ENCODE peak calls at places on chromosome 22, in nine cellular contexts. Q is K562, H is mammary epithelial cell, J is PC-3, U is trophoblast cell, W is mesenchymal stem cell, B is GM23248, A is fibroblast of lung, P is IMR-90. K is an unnamed sample.

GRCh38 chr22:48945621-48946458 is 881.8 kb downstream of the BRD1 start:
- DNase-seq in W (no peak), B (no peak), H (no peak), Q (no peak), J (no peak), U (no peak), P (no peak), A (no peak), K (no peak)

GRCh38 chr22:48574776-48575566 is 1252.7 kb downstream of the BRD1 start:
- DNase-seq in P (no peak), W (no peak), J (no peak), Q (no peak), A (peak; percentile 54), H (peak; percentile 7), U (peak; percentile 1), B (peak; percentile 42), K (peak; percentile 4)

GRCh38 chr22:30423296-30423958 is 2.1 kb upstream of the MTFP1 start:
- DNase-seq in B (peak; percentile 81), J (no peak), H (peak; percentile 80), P (no peak), U (no peak), Q (peak; percentile 57), A (no peak), W (no peak), K (no peak)

GRCh38 chr22:44438056-44438455 is 60.0 kb downstream of the RTL6 start:
- DNase-seq in P (no peak), J (no peak), Q (no peak), B (no peak), U (no peak), W (no peak), A (no peak), H (no peak), K (no peak)

GRCh38 chr22:49023161-49023878 is 804.4 kb downstream of the BRD1 start:
- DNase-seq in W (no peak), H (no peak), P (no peak), U (no peak), A (no peak), B (no peak), J (no peak), Q (no peak), K (no peak)

GRCh38 chr22:39635719-39636118 is 65.2 kb downstream of the CACNA1I start:
- DNase-seq in A (no peak), U (no peak), P (peak; percentile 3), B (peak; percentile 21), J (no peak), Q (no peak), H (no peak), W (no peak), K (no peak)

GRCh38 chr22:31230871-31231621 is 18.9 kb downstream of the LIMK2 start:
- DNase-seq in H (peak; percentile 16), U (peak; percentile 65), W (peak; percentile 83), A (peak; percentile 48), Q (no peak), J (peak; percentile 42), P (peak; percentile 74), B (peak; percentile 74), K (peak; percentile 84)

GRCh38 chr22:50587407-50587806 is 4.8 kb upstream of the CHKB start:
- DNase-seq in Q (no peak), B (no peak), A (no peak), H (no peak), P (no peak), W (no peak), U (peak; percentile 49), J (no peak), K (no peak)

GRCh38 chr22:44497218-44497903 is 672 bp downstream of the RTL6 start:
- DNase-seq in B (peak; percentile 59), U (peak; percentile 18), P (peak; percentile 34), W (peak; percentile 11), Q (no peak), H (peak; percentile 3), J (no peak), A (peak; percentile 27), K (no peak)

GRCh38 chr22:25960375-25960774 is 208.9 kb upstream of the SEZ6L start:
- DNase-seq in U (no peak), J (no peak), W (no peak), B (no peak), Q (no peak), P (no peak), A (no peak), H (no peak), K (no peak)

GRCh38 chr22:17784776-17785175 is 10.5 kb upstream of the BID start:
- DNase-seq in P (no peak), B (no peak), Q (no peak), J (no peak), W (no peak), U (no peak), H (no peak), A (no peak), K (no peak)

GRCh38 chr22:17783773-17784480 is 9.7 kb upstream of the BID start:
- DNase-seq in B (no peak), U (no peak), P (no peak), W (no peak), Q (no peak), H (no peak), J (no peak), A (no peak), K (no peak)

GRCh38 chr22:17782158-17782557 is 7.9 kb upstream of the BID start:
- DNase-seq in U (no peak), Q (no peak), H (no peak), J (no peak), P (no peak), B (no peak), A (no peak), W (no peak), K (no peak)

GRCh38 chr22:17782621-17783020 is 8.4 kb upstream of the BID start:
- DNase-seq in B (no peak), P (no peak), U (no peak), Q (no peak), A (no peak), J (no peak), H (no peak), W (no peak), K (no peak)

DNA sequence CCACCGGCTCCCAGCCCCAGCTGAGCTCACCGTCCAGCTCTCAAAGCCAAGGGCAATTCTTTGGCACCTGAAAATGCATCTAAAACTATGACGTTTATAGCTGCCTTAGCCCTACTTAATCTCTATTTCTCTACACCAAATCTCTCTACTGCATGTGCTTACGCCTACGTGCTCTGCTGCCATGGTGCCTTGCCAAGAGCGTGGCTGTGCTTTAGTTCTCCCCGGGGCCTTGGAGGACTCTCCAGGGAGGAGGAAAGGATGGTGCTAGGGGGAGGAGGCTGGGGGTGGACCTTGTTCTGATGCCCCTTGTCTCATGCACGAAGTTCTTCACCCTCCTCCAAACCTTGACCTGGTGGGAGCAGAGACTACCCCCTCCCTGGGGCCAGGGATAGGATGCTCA is 9.0 kb upstream of the BID start:
- DNase-seq in W (no peak), B (no peak), P (no peak), H (no peak), A (no peak), U (no peak), Q (no peak), J (no peak), K (no peak)
- H3K4me1 ChIP-seq in W (peaks cover 34% of the 10 kb centered on the region), B (peaks cover 15% of the 10 kb centered on the region), P (peaks cover 14% of the 10 kb centered on the region), H (peaks cover 33% of the 10 kb centered on the region), A (peaks cover 3% of the 10 kb centered on the region), U (peaks cover 1% of the 10 kb centered on the region), Q (peaks cover 77% of the 10 kb centered on the region), J (peaks cover 10% of the 10 kb centered on the region), K (peaks cover 37% of the 10 kb centered on the region)

DNA sequence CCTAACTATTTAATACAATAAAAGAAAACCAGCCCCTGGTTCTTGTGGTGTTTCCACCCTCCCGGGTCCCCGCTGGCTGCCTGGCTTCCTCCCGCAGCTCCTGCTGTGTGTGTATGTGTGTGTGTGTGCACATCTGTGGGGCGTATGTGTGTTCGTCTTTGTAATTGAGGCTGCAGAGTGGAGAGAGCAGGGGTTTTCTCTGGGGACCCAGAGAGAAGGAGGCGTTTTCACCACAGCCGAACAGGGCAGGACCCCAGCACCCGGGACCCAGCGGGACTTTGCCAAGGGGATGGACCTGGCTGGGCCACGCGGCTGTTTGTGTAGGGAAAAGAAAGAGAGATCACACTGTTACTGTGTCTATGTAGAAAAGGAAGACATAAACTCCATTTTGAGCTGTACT is 42.7 kb downstream of the IGLL1 start:
- DNase-seq in U (no peak), W (no peak), B (no peak), A (no peak), J (no peak), H (no peak), P (no peak), Q (no peak), K (no peak)
- H3K9ac ChIP-seq in U (no peak overlapping the region), W (no peak overlapping the region), B (no peak overlapping the region), A (no peak overlapping the region), J (no peak overlapping the region), H (no peak overlapping the region), P (no peak overlapping the region), Q (no peak overlapping the region), K (no peak overlapping the region)

GRCh38 chr22:42856179-42856864 is 751 bp downstream of the ARFGAP3 start:
- DNase-seq in J (no peak), A (peak; percentile 11), W (peak; percentile 72), H (no peak), U (peak; percentile 66), P (peak; percentile 22), B (peak; percentile 71), Q (no peak), K (peak; percentile 73)

GRCh38 chr22:42855726-42856125 is 1.3 kb downstream of the ARFGAP3 start:
- DNase-seq in Q (no peak), W (peak; percentile 13), J (no peak), B (peak; percentile 18), H (no peak), A (no peak), P (no peak), U (no peak), K (no peak)

GRCh38 chr22:42857845-42858481 is 890 bp upstream of the ARFGAP3 start:
- DNase-seq in J (peak; percentile 14), Q (no peak), B (no peak), P (no peak), A (no peak), W (no peak), U (no peak), H (no peak), K (no peak)

GRCh38 chr22:42856865-42857704 is at the start of gene ARFGAP3:
- DNase-seq in W (peak; percentile 92), J (peak; percentile 89), H (peak; percentile 90), A (peak; percentile 89), Q (peak; percentile 99), U (peak; percentile 97), B (peak; percentile 98), P (peak; percentile 91), K (peak; percentile 99)

GRCh38 chr22:42855211-42855610 is 1.9 kb downstream of the ARFGAP3 start:
- DNase-seq in B (peak; percentile 51), J (no peak), A (no peak), P (no peak), H (no peak), W (peak; percentile 28), Q (no peak), U (no peak), K (no peak)
- H3K4me3 ChIP-seq in B (peak overlapping the region; percentile 96), J (peak overlapping the region; percentile 27), A (peak overlapping the region; percentile 72), P (no peak overlapping the region), H (no peak overlapping the region), W (peak overlapping the region; percentile 88), Q (no peak overlapping the region), U (no peak overlapping the region), K (peak overlapping the region; percentile 92)

DNA sequence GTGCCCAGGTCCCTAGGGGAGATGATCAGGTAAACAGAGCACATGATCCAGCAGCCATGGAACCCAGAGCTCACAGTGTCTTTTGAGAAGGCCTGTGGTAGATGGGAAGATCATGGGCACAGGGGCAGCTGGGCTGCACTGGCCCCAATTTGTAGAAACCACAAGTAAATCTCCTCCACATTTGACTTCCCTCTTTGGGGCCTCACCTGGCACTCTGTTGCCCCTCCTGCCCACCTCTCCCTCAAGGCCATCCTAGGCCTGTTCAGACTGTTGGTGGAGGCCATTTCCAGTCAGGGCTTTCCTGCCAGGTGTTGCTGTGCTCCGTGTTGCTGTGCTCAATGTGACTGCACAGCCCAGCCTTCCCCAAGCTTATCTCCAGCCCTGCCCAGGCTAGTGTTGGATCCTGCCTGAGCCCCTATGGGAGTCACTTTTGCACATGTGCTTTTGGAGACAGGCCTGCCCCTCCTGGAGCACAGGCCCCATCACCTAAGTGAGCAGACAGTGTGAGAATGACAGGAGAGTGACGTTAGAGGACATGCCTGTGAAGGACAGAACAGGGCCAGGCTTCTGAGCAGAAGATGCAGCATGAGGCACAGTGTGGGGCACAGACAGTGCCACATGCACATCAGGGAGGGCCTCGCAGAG is 36.7 kb upstream of the SUSD2 start:
- DNase-seq in B (no peak), W (no peak), H (no peak), U (no peak), A (no peak), Q (no peak), P (no peak), J (no peak), K (no peak)
- H3K4me1 ChIP-seq in B (peaks cover 29% of the 10 kb centered on the region), W (peaks cover 31% of the 10 kb centered on the region), H (peaks cover 33% of the 10 kb centered on the region), U (peaks cover 30% of the 10 kb centered on the region), A (peaks cover 50% of the 10 kb centered on the region), Q (peaks cover 18% of the 10 kb centered on the region), P (peaks cover 54% of the 10 kb centered on the region), J (peaks cover 29% of the 10 kb centered on the region), K (peaks cover 37% of the 10 kb centered on the region)

K was measured in adipocyte.